ENCODE peak calls at places on chromosomes 4 and X, in seven cellular contexts. Y is mesendoderm, D is H9, C is neuronal stem cell, S is mesenchymal stem cell, W is H1, P is trophoblast cell. R is an unnamed sample.

GRCh38 chr4:17577660-17578481 is 873 bp downstream of the LAP3 start:
- DNase-seq in Y (peak; percentile 49), P (peak; percentile 33), S (no peak), D (no peak), W (no peak), C (no peak), R (peak; percentile 4)

GRCh38 chr4:144578681-144579080 is 67.3 kb upstream of the HHIP start:
- DNase-seq in W (no peak), S (no peak), C (no peak), Y (no peak), D (no peak), P (peak; percentile 88), R (peak; percentile 35)

GRCh38 chr4:109701566-109702399 is 1.5 kb downstream of the CASP6 start:
- DNase-seq in C (no peak), P (no peak), W (peak; percentile 7), D (peak; percentile 50), Y (peak; percentile 92), S (peak; percentile 1), R (no peak)

GRCh38 chr4:44232262-44232661 is 216.3 kb downstream of the KCTD8 start:
- DNase-seq in W (no peak), D (no peak), S (no peak), Y (no peak), C (no peak), P (no peak), R (no peak)

GRCh38 chr4:21790437-21791029 is 158.0 kb downstream of the KCNIP4 start:
- DNase-seq in P (peak; percentile 75), S (peak; percentile 48), W (no peak), C (no peak), Y (peak; percentile 17), D (no peak), R (peak; percentile 54)

GRCh38 chrX:73812256-73812655 is 249.3 kb downstream of the CHIC1 start:
- DNase-seq in S (no peak), P (no peak), D (no peak), W (no peak), Y (no peak), C (no peak), R (no peak)

GRCh38 chr4:89109841-89110540 is 1.3 kb upstream of the TIGD2 start:
- DNase-seq in W (no peak), S (no peak), D (no peak), C (no peak), Y (peak; percentile 40), P (peak; percentile 65), R (no peak)

GRCh38 chr4:133146574-133147198 is 2.4 kb upstream of the PCDH10 start:
- DNase-seq in W (no peak), D (peak; percentile 82), Y (peak; percentile 93), P (peak; percentile 60), S (peak; percentile 77), C (peak; percentile 69), R (peak; percentile 40)

GRCh38 chr4:186644737-186645261 is 78.9 kb downstream of the FAT1 start:
- DNase-seq in W (no peak), D (no peak), C (no peak), S (peak; percentile 51), P (no peak), Y (no peak), R (peak; percentile 40)

GRCh38 chr4:176910646-176911045 is 117.9 kb upstream of the VEGFC start:
- DNase-seq in W (no peak), C (no peak), D (no peak), S (no peak), P (no peak), Y (no peak), R (no peak)

GRCh38 chrX:122565952-122566351 is 618.1 kb upstream of the GRIA3 start:
- DNase-seq in P (peak; percentile 74), Y (peak; percentile 26), C (no peak), W (no peak), S (peak; percentile 89), D (no peak), R (peak; percentile 90)

GRCh38 chrX:129980043-129980442 is 2.4 kb upstream of the BCORL1 start:
- DNase-seq in C (no peak), D (no peak), S (no peak), P (no peak), Y (no peak), W (no peak), R (no peak)

GRCh38 chr4:24210332-24210902 is 320.6 kb upstream of the PPARGC1A start:
- DNase-seq in C (no peak), P (peak; percentile 13), Y (no peak), W (no peak), D (no peak), S (peak; percentile 86), R (peak; percentile 96)

GRCh38 chr4:26124753-26125236 is 196.0 kb upstream of the RBPJ start:
- DNase-seq in W (no peak), P (no peak), D (no peak), C (no peak), Y (peak; percentile 30), S (peak; percentile 8), R (peak; percentile 44)

GRCh38 chr4:132587626-132588025 is 561.5 kb upstream of the PCDH10 start:
- DNase-seq in W (no peak), S (no peak), C (no peak), Y (no peak), D (no peak), P (no peak), R (no peak)

GRCh38 chr4:2934077-2934812 is 29.0 kb downstream of the NOP14 start:
- DNase-seq in W (no peak), P (peak; percentile 53), Y (no peak), C (no peak), S (peak; percentile 51), D (no peak), R (peak; percentile 24)

GRCh38 chrX:56733459-56734046 is 4.5 kb downstream of the NBDY start:
- DNase-seq in S (peak; percentile 65), P (peak; percentile 76), D (no peak), W (no peak), Y (peak; percentile 34), C (no peak), R (peak; percentile 47)

DNA sequence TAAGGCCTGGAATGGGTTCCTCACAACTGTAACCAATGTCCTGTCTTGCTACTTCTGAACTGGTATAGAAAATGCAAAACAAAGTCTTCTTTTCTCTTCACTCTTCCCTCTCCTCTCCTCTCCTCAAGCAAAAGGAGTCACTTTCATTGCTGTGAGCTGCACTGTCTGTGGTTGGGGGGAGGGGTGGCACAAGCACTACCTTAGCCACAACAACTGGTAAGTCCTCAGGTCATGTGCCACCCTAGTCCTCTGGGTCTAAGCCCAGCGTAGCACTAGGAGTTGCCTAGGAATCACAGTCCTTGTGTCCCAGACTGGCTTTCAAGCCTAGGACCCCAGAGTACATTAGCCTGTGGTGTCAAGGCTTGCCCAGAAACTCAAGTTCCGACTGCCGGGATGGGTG is 859.3 kb upstream of the AMOT start:
- DNase-seq in Y (no peak), P (no peak), C (no peak), D (no peak), W (no peak), S (no peak), R (no peak)
- H2BK120ac ChIP-seq in Y (no peak overlapping the region), P (no peak overlapping the region), C (no peak overlapping the region), D (no peak overlapping the region), W (no peak overlapping the region), S (no peak overlapping the region), R (no peak overlapping the region)

GRCh38 chr4:141338238-141338637 is 117.5 kb downstream of the ZNF330 start:
- DNase-seq in C (no peak), S (no peak), D (no peak), Y (no peak), W (no peak), P (no peak), R (no peak)

GRCh38 chr4:141335166-141335565 is 114.5 kb downstream of the ZNF330 start:
- DNase-seq in Y (no peak), D (no peak), W (no peak), P (no peak), C (no peak), S (no peak), R (no peak)

GRCh38 chr4:141339386-141339785 is 118.7 kb downstream of the ZNF330 start:
- DNase-seq in D (no peak), S (no peak), Y (no peak), W (no peak), P (no peak), C (no peak), R (no peak)

GRCh38 chr4:141339966-141340365 is 119.3 kb downstream of the ZNF330 start:
- DNase-seq in D (no peak), C (no peak), Y (no peak), S (no peak), P (peak; percentile 81), W (no peak), R (peak; percentile 28)

GRCh38 chr4:141340458-141340857 is 119.8 kb downstream of the ZNF330 start:
- DNase-seq in W (no peak), Y (no peak), P (no peak), D (no peak), S (no peak), C (no peak), R (no peak)
- H3K18ac ChIP-seq in W (no peak overlapping the region), Y (no peak overlapping the region), P (no peak overlapping the region), D (no peak overlapping the region), S (no peak overlapping the region), C (no peak overlapping the region), R (no peak overlapping the region)

DNA sequence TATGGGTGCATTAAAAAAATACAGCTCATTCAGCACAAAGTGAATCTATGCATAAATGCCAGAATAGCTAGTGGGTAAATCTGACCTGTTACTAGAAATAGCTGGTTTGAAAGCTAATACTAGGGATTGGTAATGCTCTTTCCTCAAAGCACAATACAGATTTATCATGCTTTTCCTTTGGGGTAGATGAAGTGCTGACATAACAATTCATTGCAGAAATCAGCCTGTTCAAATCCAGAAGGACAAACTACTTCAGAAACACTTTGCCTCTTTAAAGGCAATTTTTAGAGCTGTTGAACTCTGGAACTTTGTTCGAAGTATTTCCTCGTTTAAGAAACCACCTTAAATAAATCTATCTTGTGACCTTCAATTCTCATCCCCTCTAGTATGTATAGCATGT is 957.9 kb downstream of the ARAP2 start:
- DNase-seq in C (no peak), S (no peak), W (no peak), P (no peak), Y (no peak), D (no peak), R (no peak)
- H2BK120ac ChIP-seq in C (no peak overlapping the region), S (no peak overlapping the region), W (no peak overlapping the region), P (no peak overlapping the region), Y (no peak overlapping the region), D (no peak overlapping the region), R (no peak overlapping the region)

GRCh38 chrX:134374294-134374693 is 85.7 kb upstream of the HPRT1 start:
- DNase-seq in W (no peak), Y (no peak), S (peak; percentile 23), D (no peak), P (peak; percentile 29), C (no peak), R (no peak)

GRCh38 chrX:134374910-134375309 is 85.1 kb upstream of the HPRT1 start:
- DNase-seq in Y (no peak), C (no peak), P (peak; percentile 48), W (no peak), S (peak; percentile 28), D (no peak), R (no peak)

GRCh38 chrX:134373736-134374135 is 86.2 kb upstream of the HPRT1 start:
- DNase-seq in W (no peak), C (no peak), D (no peak), Y (no peak), P (no peak), S (peak; percentile 16), R (no peak)

GRCh38 chrX:134377537-134377936 is 82.4 kb upstream of the HPRT1 start:
- DNase-seq in Y (peak; percentile 4), W (no peak), P (no peak), D (no peak), C (no peak), S (peak; percentile 56), R (peak; percentile 52)

DNA sequence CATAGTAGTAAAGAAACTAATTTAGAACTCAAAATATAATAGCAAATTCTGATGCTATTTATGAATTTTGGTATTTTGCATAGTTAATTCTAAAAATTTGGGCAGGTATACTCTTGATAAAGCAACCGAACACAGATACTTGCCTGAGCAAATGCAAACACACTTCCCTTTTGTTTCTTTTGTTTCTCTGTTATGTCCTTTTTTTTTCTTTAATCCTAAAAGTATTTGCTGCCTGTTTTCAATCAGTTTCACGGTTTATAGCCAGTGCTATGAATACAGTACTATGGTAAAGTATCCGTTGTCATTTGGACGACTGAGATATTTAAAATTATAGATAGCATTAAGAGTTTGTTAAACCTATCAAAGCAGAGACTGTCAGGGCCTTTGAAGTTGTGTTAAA is 84.3 kb upstream of the HPRT1 start:
- DNase-seq in W (no peak), Y (no peak), D (no peak), C (no peak), P (no peak), S (no peak), R (no peak)
- H3K18ac ChIP-seq in W (no peak overlapping the region), Y (no peak overlapping the region), D (no peak overlapping the region), C (no peak overlapping the region), P (no peak overlapping the region), S (no peak overlapping the region), R (no peak overlapping the region)

R was measured in IMR-90.